ENCODE peak calls at places on chromosomes 1 and 21, in five cellular contexts. V, O, C, N and E are unnamed samples.

GRCh38 chr1:84303154-84303830 is 1.8 kb downstream of the SAMD13 start:
- DNase-seq in N (no peak), V (no peak), O (no peak), C (no peak), E (no peak)

GRCh38 chr1:229440821-229441537 is 7.1 kb upstream of the ACTA1 start:
- DNase-seq in V (no peak), O (no peak), C (no peak), N (no peak), E (no peak)

GRCh38 chr1:43445618-43446387 is 7.9 kb downstream of the HYI start:
- DNase-seq in O (no peak), V (no peak), N (no peak), C (peak), E (no peak)

GRCh38 chr1:242876021-242876420 is 351.5 kb upstream of the PLD5 start:
- DNase-seq in C (no peak), V (no peak), N (peak), O (no peak), E (no peak)

GRCh38 chr21:28793043-28793442 is 199.6 kb downstream of the LTN1 start:
- DNase-seq in C (no peak), N (no peak), O (no peak), V (no peak), E (no peak)

GRCh38 chr1:150150511-150151021 is 850 bp downstream of the PLEKHO1 start:
- DNase-seq in O (no peak), V (peak), N (no peak), C (no peak), E (peak)

GRCh38 chr1:66505671-66506392 is 28.1 kb upstream of the SGIP1 start:
- DNase-seq in C (no peak), V (no peak), O (no peak), N (no peak), E (no peak)

GRCh38 chr1:82139751-82140468 is 339.2 kb downstream of the ADGRL2 start:
- DNase-seq in V (no peak), C (no peak), O (no peak), N (no peak), E (no peak)

GRCh38 chr1:16173447-16174260 is 17.8 kb upstream of the EPHA2 start:
- DNase-seq in N (no peak), V (peak), O (no peak), C (peak), E (peak)

GRCh38 chr1:9900142-9901043 is 9.7 kb downstream of the CTNNBIP1 start:
- DNase-seq in C (peak), V (no peak), N (no peak), O (peak), E (no peak)

GRCh38 chr1:110068646-110069301 is 1.7 kb downstream of the ALX3 start:
- DNase-seq in C (no peak), N (no peak), O (no peak), V (no peak), E (no peak)

GRCh38 chr1:37723390-37724078 is 31.2 kb downstream of the CDCA8 start:
- DNase-seq in O (no peak), V (no peak), N (no peak), C (no peak), E (no peak)

GRCh38 chr1:201466492-201466891 is 2.5 kb downstream of the PHLDA3 start:
- DNase-seq in C (peak), N (no peak), O (no peak), V (no peak), E (no peak)

GRCh38 chr1:151356668-151357067 is 9.6 kb upstream of the RFX5 start:
- DNase-seq in N (no peak), V (no peak), O (no peak), C (no peak), E (no peak)

DNA sequence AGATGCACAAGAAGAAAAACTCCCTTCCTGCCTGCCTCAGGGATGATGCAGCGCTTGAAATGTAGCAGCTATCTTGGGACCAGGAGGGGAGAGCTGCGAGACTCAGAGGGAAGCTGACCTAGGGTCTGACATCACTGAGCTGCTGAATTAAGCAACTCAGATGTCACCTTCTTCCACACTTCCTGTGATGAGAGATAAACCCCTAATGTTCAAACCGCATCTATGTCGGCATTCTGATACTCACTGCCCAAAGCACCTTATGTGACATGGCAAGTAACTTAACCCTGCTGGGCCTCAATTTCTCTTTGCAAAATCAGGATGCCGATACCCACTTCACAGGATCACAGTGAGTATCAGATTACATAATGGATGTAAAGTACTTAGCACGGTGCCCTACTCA is 9.1 kb upstream of the AK2 start:
- DNase-seq in C (no peak), V (no peak), O (no peak), N (no peak), E (no peak)
- TF ChIP-seq EP300 in C (no peak), V (no peak), O (no peak), N (no peak), E (no peak)

DNA sequence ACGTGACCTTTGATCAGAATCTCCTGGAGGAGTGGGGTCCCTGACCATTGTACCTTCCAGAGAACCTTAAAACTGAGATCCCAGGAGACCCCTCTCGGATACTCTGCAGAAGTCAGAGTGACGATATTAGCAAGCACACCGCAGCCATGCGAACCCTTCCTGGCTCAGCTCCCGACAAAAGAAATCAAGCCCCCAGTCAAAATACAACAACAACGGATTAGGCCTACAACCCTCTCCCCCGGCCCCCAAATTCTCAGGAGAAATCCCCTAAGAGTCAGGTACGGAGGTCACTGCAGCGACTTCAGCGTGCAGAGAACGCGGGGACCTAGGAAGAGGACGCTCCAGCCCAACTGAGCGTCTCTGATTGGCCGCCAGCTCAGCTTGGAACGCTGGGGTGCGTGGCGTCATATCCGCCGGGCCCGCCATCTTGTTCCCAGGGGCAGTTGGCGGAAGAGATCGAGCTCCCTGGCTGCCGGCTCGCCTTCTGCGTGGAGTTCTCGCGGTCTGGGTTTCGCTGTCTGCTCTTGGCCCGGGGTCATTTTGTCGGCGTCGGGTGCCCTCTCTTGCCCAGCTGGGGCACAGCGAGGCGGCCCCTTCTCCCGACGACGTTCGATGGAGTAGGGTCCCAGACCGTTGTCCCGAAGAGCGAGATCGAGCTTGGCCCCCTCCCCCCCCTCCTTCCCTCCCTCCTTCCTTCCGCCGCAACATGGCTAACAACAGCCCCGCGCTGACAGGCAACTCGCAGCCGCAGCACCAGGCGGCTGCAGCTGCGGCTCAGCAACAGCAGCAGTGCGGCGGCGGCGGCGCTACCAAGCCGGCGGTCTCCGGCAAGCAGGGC is at the start of gene PRPF38B:
- DNase-seq in V (peak), N (peak), O (peak), C (peak), E (peak)
- TF ChIP-seq EP300 in V (no peak), N (no peak), O (no peak), C (no peak), E (no peak)

DNA sequence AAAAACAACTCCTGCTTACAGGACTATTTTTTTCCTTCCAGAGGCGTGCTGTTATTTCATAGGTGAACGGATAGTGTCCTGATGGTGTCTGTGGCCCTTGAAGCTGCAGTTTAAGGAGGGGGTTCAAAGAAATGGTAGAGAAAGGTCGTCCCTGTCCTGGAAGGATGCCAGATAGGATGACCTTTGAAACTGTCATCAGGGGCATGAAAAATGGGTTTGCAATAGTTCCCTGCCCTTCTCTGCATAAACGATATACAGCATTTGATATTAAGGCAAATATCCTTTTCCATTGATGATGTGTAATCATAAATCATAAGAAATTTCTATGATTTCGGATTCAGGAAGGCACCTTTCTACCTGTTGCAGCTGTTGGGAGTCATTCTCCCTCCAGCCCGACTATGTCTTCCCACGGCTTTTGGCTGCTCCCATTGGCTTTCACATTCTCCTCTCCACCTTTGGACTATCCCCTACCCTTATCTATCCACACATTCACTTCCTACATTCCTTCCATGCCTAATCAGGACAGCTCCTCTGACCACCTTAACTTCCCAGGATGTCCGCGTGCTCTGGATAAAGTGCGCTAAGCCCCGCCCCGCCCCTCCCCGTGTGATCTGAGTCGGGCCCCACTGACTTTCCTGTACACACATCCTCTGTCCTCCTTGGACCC is 209.8 kb downstream of the DISC1 start:
- DNase-seq in O (no peak), V (no peak), C (no peak), N (no peak), E (peak)
- TF ChIP-seq EP300 in O (no peak), V (no peak), C (no peak), N (no peak), E (no peak)

DNA sequence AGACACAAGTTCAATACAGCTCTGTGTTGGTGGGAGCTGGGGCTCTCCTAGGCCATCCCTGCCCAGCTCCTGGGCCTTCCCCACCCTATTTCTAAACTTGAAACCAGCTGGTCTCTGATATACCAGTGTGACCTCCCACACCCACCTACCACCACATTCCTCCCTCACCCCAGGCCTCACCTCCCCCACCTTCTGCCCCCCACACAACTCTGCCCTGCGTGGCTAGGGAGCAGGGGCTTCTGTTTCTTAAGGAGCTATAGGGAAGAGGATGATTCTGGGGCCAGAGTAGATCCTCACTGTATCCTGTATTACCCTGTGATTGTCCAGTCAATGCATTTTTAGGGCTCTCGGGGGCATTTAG is 16.5 kb downstream of the NES start:
- DNase-seq in N (peak), V (no peak), C (no peak), O (no peak), E (no peak)
- TF ChIP-seq EP300 in N (no peak), V (no peak), C (no peak), O (no peak), E (no peak)

GRCh38 chr1:2000432-2000831 is 3.2 kb downstream of the CFAP74 start:
- DNase-seq in V (no peak), N (no peak), O (no peak), C (no peak), E (no peak)

GRCh38 chr1:2003564-2004131 is at the start of gene CFAP74:
- DNase-seq in N (no peak), V (no peak), O (no peak), C (no peak), E (peak)

GRCh38 chr1:2004867-2005266 is 1.3 kb upstream of the CFAP74 start:
- DNase-seq in V (no peak), O (no peak), N (no peak), C (no peak), E (peak)

GRCh38 chr1:2000850-2001249 is 2.7 kb downstream of the CFAP74 start:
- DNase-seq in O (no peak), C (no peak), N (no peak), V (no peak), E (peak)

DNA sequence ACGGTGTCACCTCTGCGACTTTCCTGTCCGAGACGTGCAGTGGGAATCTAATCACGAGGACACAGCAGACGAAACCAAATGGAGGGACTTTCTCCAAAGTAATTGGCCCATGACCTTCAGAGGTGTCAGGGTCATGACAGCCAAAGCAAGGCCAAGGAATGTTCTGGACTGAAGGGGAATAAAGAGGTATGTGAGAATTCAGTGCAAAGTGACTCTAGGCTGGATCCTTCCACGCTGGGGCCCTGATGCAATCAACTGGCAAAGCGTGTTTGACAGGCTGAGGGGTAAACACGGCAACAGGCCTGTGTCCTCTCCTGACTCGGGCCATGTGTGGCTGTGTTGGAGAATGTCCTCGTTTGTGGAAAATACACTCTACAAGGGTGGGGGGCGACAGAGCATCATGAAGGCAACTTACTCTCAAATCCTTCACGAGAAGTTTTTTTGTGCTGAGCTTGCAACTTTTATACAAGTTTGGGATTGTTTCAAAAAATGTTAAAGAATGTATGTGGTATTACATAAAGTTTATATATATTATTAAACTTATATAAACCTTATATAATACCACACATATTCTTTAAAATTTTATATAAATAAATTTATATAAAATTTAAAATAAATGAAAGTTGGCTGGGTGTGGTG is 1.7 kb downstream of the CFAP74 start:
- DNase-seq in V (no peak), N (no peak), O (no peak), C (peak), E (no peak)
- TF ChIP-seq EP300 in V (no peak), N (no peak), O (no peak), C (no peak), E (peak)

GRCh38 chr1:207027221-207027777 is 5.3 kb downstream of the C1orf116 start:
- DNase-seq in C (peak), V (no peak), O (no peak), N (peak), E (peak)

GRCh38 chr1:207024202-207025143 is 8.1 kb downstream of the C1orf116 start:
- DNase-seq in O (no peak), C (peak), V (no peak), N (no peak), E (peak)

GRCh38 chr1:207022996-207023679 is 9.4 kb downstream of the C1orf116 start:
- DNase-seq in O (no peak), V (no peak), N (no peak), C (no peak), E (no peak)

GRCh38 chr1:207026177-207026576 is 6.4 kb downstream of the C1orf116 start:
- DNase-seq in C (no peak), V (no peak), N (no peak), O (no peak), E (no peak)

GRCh38 chr1:207025144-207025880 is 7.2 kb downstream of the C1orf116 start:
- DNase-seq in V (no peak), C (peak), N (no peak), O (no peak), E (peak)
- TF ChIP-seq EP300 in V (no peak), C (no peak), N (peak), O (no peak), E (peak)